ENCODE peak calls at places on chromosomes 12 and 14, in ten cellular contexts. E is CD4-positive, alpha-beta T cell; Q is BJ; B is AG04450; J is cardiac muscle cell; F is A673; H is K562; C is progenitor cell of endocrine pancreas; I is Peyer's patch; X is colonic mucosa. G is an unnamed sample.

GRCh38 chr14:76599141-76599540 is 162.1 kb upstream of the VASH1 start:
- DNase-seq in H (no peak), C (no peak), B (no peak), F (no peak), J (no peak), E (no peak), I (no peak), Q (no peak), X (no peak), G (no peak)

GRCh38 chr12:97306121-97306520 is 156.5 kb upstream of the RMST start:
- DNase-seq in C (no peak), I (peak), Q (no peak), E (no peak), F (no peak), B (no peak), J (no peak), H (no peak), X (no peak), G (no peak)

GRCh38 chr14:36556811-36557433 is 25.5 kb downstream of the NKX2-8 start:
- DNase-seq in J (peak), F (peak), X (no peak), Q (no peak), H (peak), E (no peak), B (no peak), I (no peak), C (no peak), G (no peak)

GRCh38 chr12:123050331-123050809 is 69.9 kb downstream of the ARL6IP4 start:
- DNase-seq in I (no peak), E (no peak), C (no peak), H (no peak), F (no peak), B (no peak), J (no peak), X (no peak), Q (no peak), G (no peak)

GRCh38 chr12:77104281-77104680 is 38.9 kb upstream of the E2F7 start:
- DNase-seq in H (no peak), J (no peak), F (no peak), Q (no peak), I (no peak), X (no peak), B (no peak), C (no peak), E (no peak), G (no peak)

GRCh38 chr14:104252256-104253215 is 114.1 kb downstream of the KIF26A start:
- DNase-seq in J (no peak), F (no peak), Q (no peak), C (no peak), I (no peak), H (no peak), E (no peak), B (no peak), X (no peak), G (no peak)

GRCh38 chr14:64137657-64138290 is 156.4 kb downstream of the ESR2 start:
- DNase-seq in E (no peak), C (no peak), Q (no peak), B (no peak), X (no peak), F (no peak), H (no peak), I (peak), J (peak), G (no peak)

GRCh38 chr12:52525661-52526499 is 5.7 kb upstream of the KRT5 start:
- DNase-seq in H (no peak), E (no peak), B (no peak), X (no peak), F (no peak), J (no peak), I (peak), C (no peak), Q (no peak), G (peak)

GRCh38 chr12:3436496-3437060 is 54.4 kb upstream of the PRMT8 start:
- DNase-seq in H (no peak), B (no peak), C (no peak), E (no peak), X (no peak), J (peak), F (no peak), Q (no peak), I (no peak), G (no peak)

GRCh38 chr12:46908236-46908935 is 82.6 kb upstream of the SLC38A4 start:
- DNase-seq in I (no peak), Q (no peak), C (no peak), J (peak), X (no peak), H (no peak), F (peak), E (no peak), B (no peak), G (no peak)

GRCh38 chr12:116201908-116202307 is 75.6 kb downstream of the MED13L start:
- DNase-seq in H (no peak), F (no peak), B (no peak), E (no peak), Q (no peak), C (no peak), J (no peak), X (no peak), I (no peak), G (no peak)

GRCh38 chr12:111063296-111064026 is 143.1 kb upstream of the MYL2 start:
- DNase-seq in H (no peak), X (no peak), Q (no peak), E (no peak), J (peak), I (no peak), F (no peak), B (no peak), C (no peak), G (no peak)

GRCh38 chr12:25436206-25436912 is 116.7 kb downstream of the LMNTD1 start:
- DNase-seq in Q (no peak), J (peak), H (peak), X (peak), B (peak), E (peak), F (peak), I (no peak), C (no peak), G (no peak)
- TF ChIP-seq CTCF in Q (peak), J (peak), H (peak), X (peak), B (peak), E (peak), F (peak), I (peak), C (peak), G (peak)

DNA sequence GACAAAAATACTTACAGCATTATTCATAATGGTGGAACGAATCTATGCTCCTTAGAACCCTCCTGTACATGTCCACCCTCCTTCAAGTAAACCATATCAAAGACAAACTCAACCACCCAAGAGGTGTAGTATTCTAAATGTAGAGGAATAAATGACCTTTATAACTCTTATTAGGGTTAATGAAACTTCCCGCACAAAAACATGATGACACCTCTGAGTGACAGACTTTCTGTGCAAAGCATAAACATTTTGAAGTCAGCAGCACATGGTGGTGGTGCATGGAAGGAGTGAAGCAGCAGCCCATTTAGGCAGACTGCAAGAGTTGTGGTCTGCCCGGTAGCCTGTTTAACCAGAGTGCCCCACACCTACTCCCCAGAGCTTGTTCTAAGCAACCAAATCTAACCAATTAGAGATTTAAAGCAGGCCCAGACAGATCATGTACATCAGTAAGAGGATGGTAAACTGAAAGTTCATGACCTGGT is 615 bp upstream of the ASB8 start:
- DNase-seq in X (no peak), I (no peak), E (no peak), B (no peak), C (no peak), H (no peak), J (no peak), Q (no peak), F (no peak), G (no peak)
- TF ChIP-seq CTCF in X (no peak), I (no peak), E (no peak), B (no peak), C (no peak), H (no peak), J (no peak), Q (no peak), F (no peak), G (no peak)

GRCh38 chr14:68926236-68926635 is 52.9 kb downstream of the ACTN1 start:
- DNase-seq in X (no peak), F (no peak), B (no peak), J (no peak), I (no peak), H (no peak), E (no peak), Q (no peak), C (no peak), G (no peak)
- TF ChIP-seq CTCF in X (no peak), F (peak), B (peak), J (peak), I (no peak), H (peak), E (no peak), Q (peak), C (peak), G (no peak)

GRCh38 chr14:74792249-74793039 is 29.3 kb downstream of the YLPM1 start:
- DNase-seq in X (no peak), I (no peak), J (peak), C (no peak), B (no peak), E (no peak), Q (no peak), H (no peak), F (peak), G (no peak)

GRCh38 chr14:74794947-74795346 is 31.8 kb downstream of the YLPM1 start:
- DNase-seq in F (no peak), J (no peak), I (no peak), Q (no peak), E (no peak), C (no peak), X (no peak), H (no peak), B (no peak), G (no peak)

GRCh38 chr14:74793506-74794155 is 30.5 kb downstream of the YLPM1 start:
- DNase-seq in F (peak), Q (no peak), C (no peak), H (peak), I (no peak), X (no peak), E (no peak), B (no peak), J (peak), G (no peak)
- TF ChIP-seq CTCF in F (peak), Q (peak), C (peak), H (peak), I (no peak), X (no peak), E (peak), B (peak), J (peak), G (peak)

G was measured in natural killer cell.